ENCODE peak calls at places on chromosomes 12 and 14, in five cellular contexts. A, C, N, E and P are unnamed samples.

GRCh38 chr12:12839886-12840285 is 26.7 kb downstream of the DDX47 start:
- DNase-seq in A (peak), C (peak), N (peak), E (peak), P (peak)

GRCh38 chr12:6632026-6632978 is 3.5 kb downstream of the LPAR5 start:
- DNase-seq in A (no peak), C (no peak), N (peak), E (no peak), P (peak)

GRCh38 chr14:100408350-100409015 is 85.3 kb downstream of the SLC25A47 start:
- DNase-seq in A (peak), C (no peak), N (no peak), E (no peak), P (no peak)

GRCh38 chr12:57386187-57386720 is 44.6 kb downstream of the R3HDM2 start:
- DNase-seq in A (no peak), C (no peak), N (no peak), E (no peak), P (no peak)

GRCh38 chr12:74415633-74416032 is 122.0 kb upstream of the ATXN7L3B start:
- DNase-seq in A (peak), C (no peak), N (no peak), E (no peak), P (no peak)

GRCh38 chr12:88993655-88994054 is 358.6 kb downstream of the DUSP6 start:
- DNase-seq in A (peak), C (no peak), N (no peak), E (no peak), P (no peak)

GRCh38 chr14:22666203-22666893 is 22.2 kb upstream of the OR6J1 start:
- DNase-seq in A (no peak), C (no peak), N (no peak), E (no peak), P (no peak)

GRCh38 chr12:45473636-45474035 is 255.9 kb upstream of the ARID2 start:
- DNase-seq in A (no peak), C (no peak), N (no peak), E (no peak), P (no peak)

GRCh38 chr14:91975763-91976162 is 28.3 kb upstream of the FBLN5 start:
- DNase-seq in A (no peak), C (no peak), N (no peak), E (no peak), P (no peak)

GRCh38 chr12:53798575-53798974 is 46.8 kb upstream of the CISTR start:
- DNase-seq in A (peak), C (no peak), N (no peak), E (no peak), P (no peak)

GRCh38 chr14:84477996-84478395 is 1051.9 kb upstream of the FLRT2 start:
- DNase-seq in A (no peak), C (no peak), N (no peak), E (no peak), P (no peak)

GRCh38 chr12:52835271-52836041 is 1.3 kb upstream of the KRT79 start:
- DNase-seq in A (no peak), C (no peak), N (no peak), E (no peak), P (no peak)

GRCh38 chr14:86915416-86915815 is 1077.6 kb downstream of the GALC start:
- DNase-seq in A (no peak), C (no peak), N (no peak), E (no peak), P (no peak)

GRCh38 chr14:100474176-100474575 is 113.0 kb downstream of the BEGAIN start:
- DNase-seq in A (no peak), C (no peak), N (no peak), E (no peak), P (no peak)

GRCh38 chr12:124379938-124380754 is 85.3 kb downstream of the RFLNA start:
- DNase-seq in A (no peak), C (peak), N (no peak), E (peak), P (peak)

GRCh38 chr12:124379379-124379937 is 84.6 kb downstream of the RFLNA start:
- DNase-seq in A (no peak), C (no peak), N (no peak), E (no peak), P (no peak)

GRCh38 chr12:124383028-124383427 is 88.1 kb downstream of the RFLNA start:
- DNase-seq in A (no peak), C (no peak), N (no peak), E (no peak), P (no peak)

GRCh38 chr12:124380793-124381453 is 86.0 kb downstream of the RFLNA start:
- DNase-seq in A (no peak), C (no peak), N (no peak), E (no peak), P (no peak)

GRCh38 chr12:124381454-124382207 is 86.7 kb downstream of the RFLNA start:
- DNase-seq in A (no peak), C (peak), N (peak), E (peak), P (peak)
- TF ChIP-seq POLR2A in A (no peak), C (no peak), N (no peak), E (no peak), P (no peak)

GRCh38 chr12:47904647-47905312 is at the start of gene VDR:
- DNase-seq in A (peak), C (peak), N (peak), E (peak), P (peak)
- TF ChIP-seq POLR2A in A (peak), C (no peak), N (peak), E (no peak), P (peak)

GRCh38 chr12:63668028-63668799 is at the start of gene DPY19L2:
- DNase-seq in A (no peak), C (peak), N (peak), E (peak), P (peak)
- TF ChIP-seq POLR2A in A (no peak), C (no peak), N (peak), E (no peak), P (peak)

DNA sequence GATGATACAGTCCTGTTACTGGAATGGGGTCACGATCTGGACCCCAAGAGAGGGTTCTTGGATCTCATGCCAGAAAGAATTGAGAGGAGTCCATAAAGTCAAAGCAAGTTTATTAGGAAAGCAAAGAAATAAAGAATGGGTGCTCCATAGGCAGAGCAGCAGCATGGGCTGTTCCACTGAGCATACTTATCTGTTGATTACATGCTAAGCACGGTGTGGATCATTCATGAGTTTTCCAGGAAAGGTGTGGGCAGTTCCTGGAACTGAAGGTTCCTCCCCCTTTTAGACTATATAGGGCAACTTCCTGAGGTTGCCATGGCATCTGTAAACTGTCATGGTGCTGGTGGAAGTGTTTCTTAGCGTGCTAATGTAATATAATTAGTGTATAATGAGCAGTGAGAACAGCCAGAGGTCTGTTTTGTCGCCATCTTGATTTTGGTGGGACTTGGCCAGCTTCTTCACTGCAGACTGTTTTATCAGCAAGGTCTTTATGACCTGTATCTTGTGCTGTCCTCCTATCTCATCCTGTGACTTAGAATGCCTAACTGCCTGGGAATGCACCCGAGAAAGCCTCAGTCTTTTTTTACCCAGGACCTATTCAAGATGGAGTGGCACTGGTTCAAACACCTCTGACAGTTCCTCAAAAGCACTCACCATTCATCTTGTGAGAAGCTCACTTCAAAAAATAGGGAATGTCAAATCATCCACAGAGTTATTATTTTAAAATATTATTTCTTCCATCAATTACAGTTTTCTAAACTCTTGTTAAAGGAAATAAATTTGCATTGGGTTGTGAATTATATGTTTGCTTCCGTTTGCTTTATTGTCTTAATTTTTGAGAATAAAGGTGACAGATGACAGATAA is 1358.8 kb upstream of the TMEM132C start:
- DNase-seq in A (no peak), C (no peak), N (no peak), E (no peak), P (no peak)
- TF ChIP-seq POLR2A in A (no peak), C (no peak), N (no peak), E (no peak), P (no peak)

GRCh38 chr14:96120392-96120791 is 81.2 kb downstream of the C14orf132 start:
- DNase-seq in A (no peak), C (no peak), N (no peak), E (no peak), P (no peak)
- TF ChIP-seq POLR2A in A (no peak), C (no peak), N (no peak), E (no peak), P (no peak)

DNA sequence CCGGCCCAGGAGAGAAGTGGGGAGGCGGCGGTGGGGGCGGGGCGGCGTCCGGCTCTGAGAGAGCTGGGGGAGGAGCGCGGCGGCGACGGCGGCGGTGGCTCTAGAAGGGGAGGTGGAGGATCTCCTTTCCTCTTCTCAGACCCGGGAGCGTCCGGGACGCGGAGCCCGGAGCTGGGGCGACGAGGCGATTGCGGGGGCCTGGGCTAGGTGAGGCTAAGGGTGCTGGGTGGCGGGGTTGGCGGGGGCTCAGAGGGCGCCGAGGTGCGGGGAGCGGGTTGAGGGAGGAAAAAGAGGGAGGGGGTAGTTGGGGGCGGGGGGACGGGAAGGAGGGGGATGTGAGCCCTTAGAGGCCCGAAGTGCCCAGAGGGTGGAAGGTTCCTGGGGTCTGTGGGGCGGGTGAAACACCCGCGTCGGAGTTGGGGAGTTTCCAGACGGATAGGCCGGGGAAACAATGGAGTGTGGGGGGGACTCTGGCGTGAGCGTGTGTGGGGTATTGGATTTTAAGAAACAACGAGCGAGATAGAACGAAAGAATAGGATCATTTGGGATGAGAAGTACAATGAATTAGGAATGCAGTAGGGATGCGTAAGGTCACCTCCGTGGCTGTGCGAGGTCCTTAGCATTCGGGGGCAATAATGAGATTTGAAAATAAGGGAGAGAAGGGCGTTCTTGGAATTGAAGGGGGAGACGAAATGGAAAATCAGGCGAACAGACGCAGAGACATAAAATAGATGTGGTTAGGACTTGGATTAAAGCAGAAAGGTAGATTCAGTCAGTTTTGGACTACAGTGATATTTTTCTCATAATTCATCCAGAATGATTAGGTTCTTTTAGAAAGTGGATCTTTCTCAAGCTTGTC is at the start of gene SPATS2:
- DNase-seq in A (no peak), C (peak), N (peak), E (no peak), P (peak)
- TF ChIP-seq POLR2A in A (no peak), C (peak), N (no peak), E (no peak), P (peak)

GRCh38 chr12:1661553-1662335 is 29.1 kb upstream of the ADIPOR2 start:
- DNase-seq in A (peak), C (peak), N (peak), E (peak), P (peak)
- TF ChIP-seq POLR2A in A (peak), C (peak), N (peak), E (peak), P (peak)

GRCh38 chr12:131933387-131933786 is 4.3 kb downstream of the PUS1 start:
- DNase-seq in A (no peak), C (no peak), N (no peak), E (no peak), P (no peak)
- TF ChIP-seq POLR2A in A (no peak), C (no peak), N (no peak), E (no peak), P (no peak)

GRCh38 chr14:68561531-68562007 is 231.3 kb downstream of the ZFP36L1 start:
- DNase-seq in A (no peak), C (no peak), N (no peak), E (peak), P (no peak)

GRCh38 chr14:68564826-68565760 is 227.8 kb downstream of the ZFP36L1 start:
- DNase-seq in A (no peak), C (no peak), N (no peak), E (no peak), P (no peak)

GRCh38 chr14:68562911-68563255 is 230.0 kb downstream of the ZFP36L1 start:
- DNase-seq in A (no peak), C (no peak), N (no peak), E (peak), P (no peak)

GRCh38 chr14:68564236-68564825 is 228.5 kb downstream of the ZFP36L1 start:
- DNase-seq in A (no peak), C (no peak), N (peak), E (no peak), P (no peak)

DNA sequence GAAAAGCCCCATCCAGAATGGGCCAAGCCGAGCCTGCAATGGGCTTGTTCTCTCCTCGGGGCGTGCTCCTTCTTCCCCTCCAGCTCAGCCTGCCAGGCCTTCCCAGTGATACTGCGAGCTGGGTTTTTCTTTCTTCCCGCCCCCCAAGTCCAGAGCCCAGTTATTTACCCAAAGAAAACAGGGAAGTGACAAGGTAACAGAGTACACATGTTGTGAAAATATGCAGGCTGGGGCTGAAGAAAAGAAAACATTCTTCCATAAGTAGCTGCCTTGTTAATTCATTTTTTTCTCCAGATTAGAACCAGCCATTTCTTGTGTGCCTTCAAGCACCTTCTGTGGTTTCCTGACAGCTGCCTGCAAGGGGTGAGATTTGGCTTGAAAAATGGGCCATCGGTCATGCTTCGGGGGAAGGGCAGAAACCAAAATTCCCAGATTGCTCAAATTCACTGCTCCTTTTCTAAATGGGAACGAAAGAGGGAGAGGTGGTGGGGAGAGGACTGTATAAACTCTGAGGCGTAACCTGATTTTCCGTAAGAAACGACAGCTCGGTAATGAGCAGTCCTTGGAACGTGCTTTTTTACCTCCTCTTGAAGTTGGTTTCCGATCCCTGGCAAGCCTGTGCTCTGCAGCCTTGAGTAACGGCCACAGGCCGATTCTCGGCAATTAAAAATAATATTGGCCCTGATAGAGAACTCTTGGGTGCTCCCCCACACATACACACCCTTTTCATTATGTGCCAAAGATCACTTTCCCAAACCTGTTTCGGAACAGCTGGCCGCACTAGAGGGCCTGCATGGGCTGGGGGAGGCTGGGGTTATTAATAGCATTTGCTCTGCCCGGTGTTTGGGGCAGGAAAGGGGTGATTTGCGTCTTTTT is 229.4 kb downstream of the ZFP36L1 start:
- DNase-seq in A (no peak), C (no peak), N (peak), E (peak), P (no peak)
- TF ChIP-seq POLR2A in A (no peak), C (no peak), N (peak), E (no peak), P (no peak)

DNA sequence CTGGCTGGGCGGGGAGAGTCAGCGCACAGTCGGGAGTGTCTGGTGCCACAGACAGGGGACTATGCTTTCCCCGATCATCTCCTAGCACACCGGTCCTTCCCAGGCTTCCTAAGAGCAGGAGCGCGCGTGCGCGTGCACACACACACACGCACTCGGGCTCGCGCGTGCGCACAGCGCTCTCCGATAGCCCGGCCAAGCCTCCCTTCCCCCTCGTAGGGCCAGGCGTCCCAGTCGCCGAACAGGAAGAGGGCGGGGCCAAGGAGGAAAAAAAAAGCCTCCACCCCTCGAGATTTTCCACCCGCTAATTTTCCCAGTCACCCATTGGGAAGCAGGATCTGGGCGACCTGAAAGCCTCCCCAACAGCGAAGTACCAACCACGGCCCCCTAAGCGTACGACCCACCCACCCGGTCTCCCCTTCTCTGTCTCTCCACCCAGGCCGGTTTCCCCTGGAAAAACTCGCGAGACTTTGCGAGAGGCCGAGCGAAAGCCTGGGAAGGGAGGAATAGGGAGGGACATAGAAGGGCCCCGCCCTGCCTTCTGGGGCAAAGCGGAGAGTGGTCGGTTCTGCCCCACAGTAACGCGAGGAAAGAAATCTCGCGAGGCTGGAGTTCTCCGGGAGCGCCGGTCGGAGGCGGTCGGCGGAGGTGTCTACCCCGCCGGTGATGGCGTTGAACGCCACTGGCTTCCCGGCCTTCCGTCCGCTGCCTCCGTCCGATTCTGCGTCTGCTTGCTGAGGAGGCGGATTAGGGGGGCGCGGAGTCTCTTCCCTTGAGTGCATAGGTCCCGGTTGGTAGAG is at the start of the genes FGFR1OP2 and INTS13:
- DNase-seq in A (peak), C (peak), N (peak), E (peak), P (peak)
- TF ChIP-seq POLR2A in A (peak), C (peak), N (peak), E (peak), P (peak)